ENCODE peak calls at places on chromosomes 5 and 9, in five cellular contexts. V is uterus, D is GM12865, G is coronary artery, E is AG09309. U is an unnamed sample.

GRCh38 chr5:167348980-167349379 is 942.5 kb upstream of the WWC1 start:
- DNase-seq in V (no peak), D (no peak), G (no peak), E (no peak), U (no peak)

GRCh38 chr9:82957526-82958379 is 105.2 kb downstream of the RASEF start:
- DNase-seq in V (no peak), D (no peak), G (no peak), E (no peak), U (no peak)

GRCh38 chr5:65623482-65623881 is 651 bp downstream of the TRIM23 start:
- DNase-seq in V (no peak), D (peak), G (no peak), E (no peak), U (peak)

GRCh38 chr5:76678056-76678455 is 37.9 kb upstream of the F2R start:
- DNase-seq in V (no peak), D (no peak), G (no peak), E (no peak), U (no peak)

GRCh38 chr9:98558575-98558974 is 150.2 kb downstream of the GABBR2 start:
- DNase-seq in V (no peak), D (peak), G (no peak), E (no peak), U (peak)

GRCh38 chr9:69004836-69005235 is 9.1 kb downstream of the PRKACG start:
- DNase-seq in V (no peak), D (no peak), G (no peak), E (no peak), U (no peak)

GRCh38 chr5:52799358-52799982 is 11.8 kb downstream of the ITGA1 start:
- DNase-seq in V (peak), D (peak), G (peak), E (peak), U (peak)

GRCh38 chr5:94432499-94432898 is 185.9 kb downstream of the KIAA0825 start:
- DNase-seq in V (no peak), D (no peak), G (no peak), E (peak), U (peak)

GRCh38 chr5:55509768-55510522 is 24.8 kb downstream of the PLPP1 start:
- DNase-seq in V (no peak), D (no peak), G (no peak), E (no peak), U (peak)

GRCh38 chr5:85533324-85533723 is 1084.4 kb upstream of the COX7C start:
- DNase-seq in V (no peak), D (no peak), G (no peak), E (no peak), U (no peak)

GRCh38 chr9:87640385-87640795 is 85.5 kb upstream of the CTSL start:
- DNase-seq in V (no peak), D (no peak), G (peak), E (no peak), U (peak)

GRCh38 chr5:115414406-115415142 is 118.1 kb upstream of the CCDC112 start:
- DNase-seq in V (no peak), D (peak), G (no peak), E (peak), U (peak)

GRCh38 chr5:97102010-97102470 is 40.4 kb downstream of the LIX1 start:
- DNase-seq in V (no peak), D (no peak), G (no peak), E (no peak), U (no peak)

GRCh38 chr5:55636177-55636576 is 75.9 kb downstream of the SLC38A9 start:
- DNase-seq in V (no peak), D (no peak), G (no peak), E (no peak), U (peak)

GRCh38 chr9:13941686-13942085 is 372.3 kb downstream of the NFIB start:
- DNase-seq in V (no peak), D (no peak), G (no peak), E (peak), U (no peak)

GRCh38 chr9:134661299-134661698 is 19.7 kb downstream of the COL5A1 start:
- DNase-seq in V (no peak), D (no peak), G (no peak), E (no peak), U (no peak)

GRCh38 chr5:55993628-55994501 is 898 bp downstream of the IL6ST start:
- DNase-seq in V (no peak), D (peak), G (no peak), E (no peak), U (peak)

GRCh38 chr5:111131356-111131755 is 39.2 kb downstream of the WDR36 start:
- DNase-seq in V (no peak), D (no peak), G (no peak), E (no peak), U (no peak)

GRCh38 chr5:90940227-90940995 is 381.8 kb downstream of the ADGRV1 start:
- DNase-seq in V (no peak), D (peak), G (no peak), E (no peak), U (peak)

GRCh38 chr5:95448836-95449235 is 57.7 kb downstream of the FAM81B start:
- DNase-seq in V (no peak), D (no peak), G (no peak), E (no peak), U (no peak)

DNA sequence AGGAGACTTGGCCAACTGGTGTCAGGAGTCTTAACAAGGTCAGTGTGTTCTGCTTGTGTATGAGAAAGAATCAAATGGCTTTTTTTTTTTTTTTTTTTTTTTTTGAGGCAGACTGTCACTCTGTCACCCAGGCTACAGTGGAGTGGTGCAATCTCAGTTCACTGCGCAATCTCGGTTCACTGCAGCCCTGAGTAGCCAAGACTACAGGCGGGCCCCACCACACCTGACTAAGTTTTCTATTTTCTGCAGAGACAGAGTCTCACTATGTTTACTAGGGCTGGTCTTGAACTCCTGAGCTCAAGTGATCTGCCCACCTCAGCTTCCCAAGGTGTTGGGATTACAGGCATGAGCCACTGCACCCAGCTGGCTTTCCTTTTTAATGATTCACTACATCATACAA is 3.0 kb upstream of the IL7R start:
- DNase-seq in V (peak), D (peak), G (no peak), E (no peak), U (no peak)
- H3K4me3 ChIP-seq in V (no peak), D (no peak), G (no peak), E (no peak), U (no peak)

GRCh38 chr5:10130881-10131280 is 118.8 kb downstream of the ATPSCKMT start:
- DNase-seq in V (no peak), D (no peak), G (no peak), E (no peak), U (no peak)
- TF ChIP-seq CTCF in V (no peak), D (no peak), G (no peak), E (no peak), U (no peak)

GRCh38 chr9:12680341-12680740 is 12.8 kb upstream of the TYRP1 start:
- DNase-seq in V (no peak), D (no peak), G (no peak), E (peak), U (peak)
- H3K4me3 ChIP-seq in V (no peak), D (no peak), G (no peak), E (no peak), U (no peak)

DNA sequence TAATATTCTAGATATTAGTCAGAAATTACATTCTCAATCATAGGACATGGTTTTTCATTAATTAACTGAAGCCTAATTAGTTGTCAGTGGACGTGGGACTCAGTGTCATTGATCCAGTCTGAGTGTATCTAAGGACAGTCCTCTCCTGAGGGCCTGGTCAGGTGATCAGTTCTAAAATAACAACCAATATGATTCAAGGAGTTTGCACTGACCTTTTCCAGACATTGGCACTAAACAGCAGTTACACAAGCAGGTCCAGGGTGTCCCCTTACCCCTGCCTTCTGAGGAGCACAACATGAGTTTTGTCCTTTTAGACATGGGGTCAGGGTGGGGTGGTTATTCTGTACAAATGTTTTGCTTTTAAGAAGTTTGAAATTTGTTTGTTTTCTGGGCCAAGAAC is 97.8 kb downstream of the CMYA5 start:
- DNase-seq in V (no peak), D (no peak), G (no peak), E (no peak), U (no peak)
- TF ChIP-seq CTCF in V (no peak), D (no peak), G (no peak), E (no peak), U (no peak)

GRCh38 chr9:133362359-133363044 is 6.2 kb downstream of the SURF2 start:
- DNase-seq in V (no peak), D (no peak), G (no peak), E (no peak), U (peak)
- H3K4me3 ChIP-seq in V (no peak), D (no peak), G (no peak), E (no peak), U (no peak)

GRCh38 chr9:123353041-123353440 is 3.0 kb upstream of the CRB2 start:
- DNase-seq in V (no peak), D (no peak), G (no peak), E (no peak), U (no peak)

GRCh38 chr9:123353984-123354591 is 1.9 kb upstream of the CRB2 start:
- DNase-seq in V (peak), D (peak), G (no peak), E (no peak), U (peak)

GRCh38 chr9:123355761-123356520 is at the start of gene CRB2:
- DNase-seq in V (peak), D (no peak), G (no peak), E (no peak), U (no peak)

GRCh38 chr9:123356851-123357747 is 1.1 kb downstream of the CRB2 start:
- DNase-seq in V (no peak), D (no peak), G (no peak), E (no peak), U (no peak)

DNA sequence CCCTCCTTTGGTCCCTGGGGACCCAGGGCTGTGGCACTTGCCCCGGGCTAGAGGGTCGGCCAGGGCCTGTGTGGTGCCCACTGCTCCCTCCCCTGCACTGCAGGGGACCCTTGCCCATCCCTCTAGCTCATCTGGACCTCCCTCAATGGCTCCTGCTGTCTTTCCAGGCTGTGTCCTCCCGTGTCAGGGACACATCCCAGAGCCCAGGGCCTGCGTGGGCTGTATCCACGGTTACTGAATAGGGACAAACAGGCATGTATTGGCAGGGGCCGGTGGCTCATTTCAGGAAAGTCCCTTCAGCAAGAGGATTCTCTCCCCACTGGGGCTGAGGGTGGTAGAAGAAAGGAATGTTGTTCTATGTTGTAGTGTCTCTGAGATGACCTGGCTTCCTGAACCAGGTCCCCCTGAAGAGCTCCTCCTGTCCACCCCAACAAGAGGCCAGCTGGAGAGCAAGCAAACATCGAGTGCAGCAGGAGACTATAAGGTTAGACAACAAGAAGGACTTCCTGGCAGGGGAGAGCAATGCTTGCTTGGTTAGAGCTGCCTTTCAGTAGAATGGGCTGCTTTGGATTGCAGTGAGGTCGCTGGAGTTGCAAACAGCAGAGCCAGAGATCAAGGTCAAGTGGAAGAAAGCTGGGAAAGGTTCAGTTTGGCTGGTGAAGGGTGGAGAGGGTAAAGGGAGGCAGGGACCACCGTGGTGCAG is 1.0 kb upstream of the CRB2 start:
- DNase-seq in V (no peak), D (no peak), G (no peak), E (no peak), U (no peak)
- TF ChIP-seq CTCF in V (no peak), D (no peak), G (no peak), E (no peak), U (no peak)

DNA sequence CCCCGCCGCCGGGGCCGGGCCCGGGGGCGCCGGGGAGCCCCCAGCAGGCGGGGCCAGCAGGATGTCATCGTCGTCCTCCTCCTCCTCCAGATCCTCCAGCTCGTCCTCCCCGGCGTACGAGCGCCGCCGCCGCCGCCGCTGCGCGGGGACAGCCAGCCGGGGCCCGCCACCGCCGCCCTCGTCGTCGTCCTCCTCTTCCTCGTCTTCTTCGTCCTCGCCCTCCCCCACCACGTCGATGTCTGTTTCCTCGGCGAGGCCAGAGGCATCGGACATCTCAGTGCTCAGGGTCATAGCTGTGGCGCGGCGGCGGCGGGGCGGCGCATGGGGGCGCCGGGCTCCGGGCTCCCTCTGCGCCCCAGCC is 525 bp downstream of the FOXD1 start:
- DNase-seq in V (no peak), D (peak), G (no peak), E (no peak), U (no peak)
- H3K4me3 ChIP-seq in V (peak), D (peak), G (peak), E (peak), U (peak)